ENCODE peak calls at places on chromosomes 5 and 9, in nine cellular contexts. One of them, this sample, is unnamed.

GRCh38 chr9:32738501-32739172 is 44.7 kb upstream of the TMEM215 start:
- DNase-seq in brain microvascular endothelial cell: no peak
- DNase-seq in NCI-H1417 treated with DMSO at 0.1 percent for 48 hours: no peak
- DNase-seq in H7: no peak
- DNase-seq in stromal cell of bone marrow: no peak
- DNase-seq in small intestine: no peak
- DNase-seq in caudate nucleus: no peak
- DNase-seq in pancreas: no peak
- DNase-seq in SW 1271: no peak
- DNase-seq in this sample: no peak

GRCh38 chr5:4128994-4129393 is 533.4 kb downstream of the IRX1 start:
- DNase-seq in brain microvascular endothelial cell: no peak
- DNase-seq in NCI-H1417 treated with DMSO at 0.1 percent for 48 hours: no peak
- DNase-seq in H7: no peak
- DNase-seq in stromal cell of bone marrow: no peak
- DNase-seq in small intestine: no peak
- DNase-seq in caudate nucleus: no peak
- DNase-seq in pancreas: no peak
- DNase-seq in SW 1271: no peak
- DNase-seq in this sample: no peak

GRCh38 chr5:76542887-76543690 is 80.1 kb downstream of the F2RL2 start:
- DNase-seq in brain microvascular endothelial cell: no peak
- DNase-seq in NCI-H1417 treated with DMSO at 0.1 percent for 48 hours: no peak
- DNase-seq in H7: no peak
- DNase-seq in stromal cell of bone marrow: no peak
- DNase-seq in small intestine: peak; percentile 37
- DNase-seq in caudate nucleus: no peak
- DNase-seq in pancreas: no peak
- DNase-seq in SW 1271: no peak
- DNase-seq in this sample: no peak

GRCh38 chr5:60223342-60223741 is 329.8 kb upstream of the PDE4D start:
- DNase-seq in brain microvascular endothelial cell: peak; percentile 31
- DNase-seq in NCI-H1417 treated with DMSO at 0.1 percent for 48 hours: no peak
- DNase-seq in H7: no peak
- DNase-seq in stromal cell of bone marrow: no peak
- DNase-seq in small intestine: no peak
- DNase-seq in caudate nucleus: no peak
- DNase-seq in pancreas: no peak
- DNase-seq in SW 1271: no peak
- DNase-seq in this sample: no peak

GRCh38 chr5:157523976-157524375 is 51.6 kb downstream of the ADAM19 start:
- DNase-seq in brain microvascular endothelial cell: no peak
- DNase-seq in NCI-H1417 treated with DMSO at 0.1 percent for 48 hours: no peak
- DNase-seq in H7: no peak
- DNase-seq in stromal cell of bone marrow: no peak
- DNase-seq in small intestine: no peak
- DNase-seq in caudate nucleus: no peak
- DNase-seq in pancreas: no peak
- DNase-seq in SW 1271: no peak
- DNase-seq in this sample: no peak

GRCh38 chr9:125906893-125907292 is 159.7 kb downstream of the PBX3 start:
- DNase-seq in brain microvascular endothelial cell: no peak
- DNase-seq in NCI-H1417 treated with DMSO at 0.1 percent for 48 hours: no peak
- DNase-seq in H7: no peak
- DNase-seq in stromal cell of bone marrow: no peak
- DNase-seq in small intestine: no peak
- DNase-seq in caudate nucleus: no peak
- DNase-seq in pancreas: no peak
- DNase-seq in SW 1271: no peak
- DNase-seq in this sample: no peak

GRCh38 chr5:166883016-166883415 is 1408.4 kb upstream of the WWC1 start:
- DNase-seq in brain microvascular endothelial cell: no peak
- DNase-seq in NCI-H1417 treated with DMSO at 0.1 percent for 48 hours: no peak
- DNase-seq in H7: peak; percentile 43
- DNase-seq in stromal cell of bone marrow: peak; percentile 1
- DNase-seq in small intestine: no peak
- DNase-seq in caudate nucleus: no peak
- DNase-seq in pancreas: no peak
- DNase-seq in SW 1271: no peak
- DNase-seq in this sample: no peak

GRCh38 chr5:133456933-133457402 is 155.4 kb downstream of the FSTL4 start:
- DNase-seq in brain microvascular endothelial cell: no peak
- DNase-seq in NCI-H1417 treated with DMSO at 0.1 percent for 48 hours: no peak
- DNase-seq in H7: no peak
- DNase-seq in stromal cell of bone marrow: no peak
- DNase-seq in small intestine: no peak
- DNase-seq in caudate nucleus: no peak
- DNase-seq in pancreas: no peak
- DNase-seq in SW 1271: no peak
- DNase-seq in this sample: no peak

GRCh38 chr5:96476654-96477053 is 43.6 kb upstream of the PCSK1 start:
- DNase-seq in brain microvascular endothelial cell: peak; percentile 54
- DNase-seq in NCI-H1417 treated with DMSO at 0.1 percent for 48 hours: no peak
- DNase-seq in H7: no peak
- DNase-seq in stromal cell of bone marrow: no peak
- DNase-seq in small intestine: peak; percentile 8
- DNase-seq in caudate nucleus: no peak
- DNase-seq in pancreas: no peak
- DNase-seq in SW 1271: no peak
- DNase-seq in this sample: no peak

GRCh38 chr9:92963831-92964606 is 16.7 kb downstream of the FGD3 start:
- DNase-seq in brain microvascular endothelial cell: no peak
- DNase-seq in NCI-H1417 treated with DMSO at 0.1 percent for 48 hours: no peak
- DNase-seq in H7: no peak
- DNase-seq in stromal cell of bone marrow: no peak
- DNase-seq in small intestine: peak; percentile 46
- DNase-seq in caudate nucleus: no peak
- DNase-seq in pancreas: no peak
- DNase-seq in SW 1271: no peak
- DNase-seq in this sample: peak; percentile 6

GRCh38 chr9:98101868-98102273 is 17.2 kb downstream of the TRIM14 start:
- DNase-seq in brain microvascular endothelial cell: no peak
- DNase-seq in NCI-H1417 treated with DMSO at 0.1 percent for 48 hours: no peak
- DNase-seq in H7: no peak
- DNase-seq in stromal cell of bone marrow: no peak
- DNase-seq in small intestine: peak; percentile 75
- DNase-seq in caudate nucleus: no peak
- DNase-seq in pancreas: no peak
- DNase-seq in SW 1271: no peak
- DNase-seq in this sample: no peak

GRCh38 chr5:135429326-135429725 is 17.8 kb downstream of the DCANP1 start:
- DNase-seq in brain microvascular endothelial cell: no peak
- DNase-seq in NCI-H1417 treated with DMSO at 0.1 percent for 48 hours: no peak
- DNase-seq in H7: no peak
- DNase-seq in stromal cell of bone marrow: peak; percentile 53
- DNase-seq in small intestine: peak; percentile 31
- DNase-seq in caudate nucleus: no peak
- DNase-seq in pancreas: no peak
- DNase-seq in SW 1271: no peak
- DNase-seq in this sample: no peak